ENCODE peak calls at places on chromosomes 4 and X, in eight cellular contexts. H is psoas muscle, D is fibroblast of lung, X is fibroblast of pulmonary artery, U is stomach, I is tibial nerve, G is IMR-90, W is astrocyte of the spinal cord. N is an unnamed sample.

GRCh38 chr4:2647403-2648158 is 108.6 kb downstream of the TNIP2 start:
- DNase-seq in H (no peak), D (no peak), X (no peak), U (no peak), I (no peak), G (no peak), W (no peak), N (no peak)

GRCh38 chr4:120841580-120841979 is 80.9 kb downstream of the PRDM5 start:
- DNase-seq in H (no peak), D (peak), X (peak), U (no peak), I (no peak), G (peak), W (peak), N (peak)

GRCh38 chr4:141711211-141711610 is 74.8 kb downstream of the IL15 start:
- DNase-seq in H (no peak), D (peak), X (peak), U (no peak), I (no peak), G (peak), W (peak), N (peak)

GRCh38 chrX:144946696-144947095 is 300.6 kb upstream of the SPANXN1 start:
- DNase-seq in H (no peak), D (no peak), X (peak), U (no peak), I (no peak), G (no peak), W (peak), N (peak)

GRCh38 chrX:28988246-28988645 is 401.0 kb downstream of the IL1RAPL1 start:
- DNase-seq in H (no peak), D (no peak), X (no peak), U (peak), I (no peak), G (no peak), W (no peak), N (no peak)

GRCh38 chr4:137310156-137310555 is 222.1 kb downstream of the PCDH18 start:
- DNase-seq in H (no peak), D (no peak), X (peak), U (no peak), I (no peak), G (peak), W (no peak), N (peak)

GRCh38 chr4:118282692-118283091 is 70.1 kb downstream of the PRSS12 start:
- DNase-seq in H (no peak), D (peak), X (peak), U (no peak), I (no peak), G (peak), W (peak), N (peak)

GRCh38 chrX:93673869-93674271 is at the start of gene FAM133A:
- DNase-seq in H (no peak), D (peak), X (peak), U (no peak), I (no peak), G (peak), W (peak), N (peak)

GRCh38 chrX:22969416-22969815 is 30.3 kb upstream of the DDX53 start:
- DNase-seq in H (no peak), D (no peak), X (peak), U (no peak), I (no peak), G (peak), W (no peak), N (peak)

GRCh38 chr4:68240618-68241017 is 4.9 kb downstream of the TMPRSS11B start:
- DNase-seq in H (no peak), D (no peak), X (no peak), U (no peak), I (no peak), G (no peak), W (no peak), N (no peak)

GRCh38 chrX:19958530-19959486 is 32.1 kb downstream of the BCLAF3 start:
- DNase-seq in H (no peak), D (no peak), X (no peak), U (no peak), I (no peak), G (peak), W (no peak), N (no peak)

GRCh38 chr4:72613959-72614358 is 44.9 kb upstream of the ADAMTS3 start:
- DNase-seq in H (no peak), D (no peak), X (no peak), U (no peak), I (no peak), G (no peak), W (no peak), N (no peak)

GRCh38 chrX:107978707-107979307 is 3.4 kb downstream of the TEX13B start:
- DNase-seq in H (no peak), D (peak), X (peak), U (no peak), I (no peak), G (peak), W (peak), N (peak)

GRCh38 chr4:138181288-138181687 is 60.9 kb downstream of the SLC7A11 start:
- DNase-seq in H (no peak), D (peak), X (peak), U (no peak), I (no peak), G (peak), W (peak), N (no peak)

GRCh38 chr4:123701046-123701445 is 304.5 kb downstream of the SPRY1 start:
- DNase-seq in H (no peak), D (peak), X (peak), U (no peak), I (no peak), G (peak), W (no peak), N (peak)

GRCh38 chr4:112284662-112285411 is 867 bp downstream of the TIFA start:
- DNase-seq in H (no peak), D (peak), X (peak), U (no peak), I (no peak), G (peak), W (peak), N (peak)

GRCh38 chrX:138710311-138710791 is 1.2 kb downstream of the FGF13 start:
- DNase-seq in H (no peak), D (no peak), X (no peak), U (no peak), I (no peak), G (no peak), W (no peak), N (no peak)

GRCh38 chrX:1466971-1467561 is 14.4 kb upstream of the ASMTL start:
- DNase-seq in H (no peak), D (no peak), X (no peak), U (peak), I (no peak), G (no peak), W (no peak), N (no peak)

GRCh38 chr4:985123-985830 is 1.6 kb upstream of the IDUA start:
- DNase-seq in H (peak), D (peak), X (peak), U (peak), I (no peak), G (no peak), W (no peak), N (peak)

GRCh38 chrX:31590581-31591113 is 518.8 kb upstream of the FTHL17 start:
- DNase-seq in H (no peak), D (peak), X (peak), U (no peak), I (no peak), G (peak), W (peak), N (peak)

GRCh38 chr4:81039351-81040174 is 9.1 kb downstream of the BMP3 start:
- DNase-seq in H (no peak), D (no peak), X (no peak), U (no peak), I (no peak), G (no peak), W (no peak), N (no peak)

GRCh38 chr4:7436256-7436655 is 1.5 kb upstream of the PSAPL1 start:
- DNase-seq in H (no peak), D (no peak), X (no peak), U (no peak), I (no peak), G (no peak), W (no peak), N (no peak)

GRCh38 chr4:175087156-175087555 is 169.0 kb downstream of the ADAM29 start:
- DNase-seq in H (no peak), D (no peak), X (peak), U (no peak), I (no peak), G (no peak), W (no peak), N (no peak)

GRCh38 chr4:2793920-2794706 is 1.2 kb downstream of the SH3BP2 start:
- DNase-seq in H (peak), D (peak), X (peak), U (peak), I (peak), G (no peak), W (peak), N (peak)

GRCh38 chrX:16869393-16870094 is 618 bp downstream of the RBBP7 start:
- DNase-seq in H (no peak), D (no peak), X (peak), U (peak), I (no peak), G (peak), W (peak), N (peak)

GRCh38 chrX:46796574-46797191 is 37.8 kb upstream of the SLC9A7 start:
- DNase-seq in H (peak), D (peak), X (peak), U (peak), I (peak), G (peak), W (peak), N (peak)

GRCh38 chr4:56400560-56400959 is 13.3 kb upstream of the AASDH start:
- DNase-seq in H (no peak), D (no peak), X (no peak), U (no peak), I (no peak), G (no peak), W (no peak), N (no peak)

GRCh38 chr4:73451404-73451803 is 15.4 kb downstream of the AFP start:
- DNase-seq in H (no peak), D (peak), X (peak), U (no peak), I (no peak), G (peak), W (peak), N (peak)

GRCh38 chrX:110924871-110925270 is 129.3 kb upstream of the CHRDL1 start:
- DNase-seq in H (no peak), D (no peak), X (no peak), U (no peak), I (no peak), G (no peak), W (no peak), N (peak)

GRCh38 chrX:9195199-9195880 is 161.4 kb upstream of the FAM9B start:
- DNase-seq in H (no peak), D (no peak), X (no peak), U (no peak), I (no peak), G (no peak), W (no peak), N (no peak)

GRCh38 chr4:142278171-142278570 is 567.9 kb downstream of the INPP4B start:
- DNase-seq in H (no peak), D (no peak), X (no peak), U (no peak), I (no peak), G (peak), W (peak), N (peak)

GRCh38 chrX:46180258-46180687 is 364.9 kb downstream of the ZNF674 start:
- DNase-seq in H (no peak), D (peak), X (peak), U (no peak), I (no peak), G (peak), W (peak), N (peak)

GRCh38 chrX:72330131-72330530 is 24.4 kb upstream of the CITED1 start:
- DNase-seq in H (no peak), D (peak), X (no peak), U (no peak), I (no peak), G (no peak), W (no peak), N (no peak)

GRCh38 chrX:12984629-12985303 is 9.9 kb downstream of the TMSB4X start:
- DNase-seq in H (no peak), D (peak), X (peak), U (peak), I (no peak), G (peak), W (peak), N (peak)

GRCh38 chrX:30613736-30614135 is 36.2 kb upstream of the TASL start:
- DNase-seq in H (no peak), D (no peak), X (peak), U (no peak), I (no peak), G (no peak), W (no peak), N (no peak)

GRCh38 chr4:183636488-183636887 is 22.5 kb downstream of the RWDD4 start:
- DNase-seq in H (no peak), D (no peak), X (no peak), U (no peak), I (no peak), G (no peak), W (peak), N (no peak)

GRCh38 chr4:122749704-122750454 is 17.4 kb downstream of the BBS12 start:
- DNase-seq in H (no peak), D (no peak), X (no peak), U (no peak), I (no peak), G (no peak), W (no peak), N (no peak)

GRCh38 chr4:182144621-182145359 is 98.4 kb upstream of the TENM3 start:
- DNase-seq in H (no peak), D (peak), X (peak), U (no peak), I (no peak), G (peak), W (peak), N (no peak)

GRCh38 chr4:145533011-145533410 is 51.4 kb downstream of the SMAD1 start:
- DNase-seq in H (no peak), D (no peak), X (no peak), U (no peak), I (no peak), G (no peak), W (peak), N (peak)

DNA sequence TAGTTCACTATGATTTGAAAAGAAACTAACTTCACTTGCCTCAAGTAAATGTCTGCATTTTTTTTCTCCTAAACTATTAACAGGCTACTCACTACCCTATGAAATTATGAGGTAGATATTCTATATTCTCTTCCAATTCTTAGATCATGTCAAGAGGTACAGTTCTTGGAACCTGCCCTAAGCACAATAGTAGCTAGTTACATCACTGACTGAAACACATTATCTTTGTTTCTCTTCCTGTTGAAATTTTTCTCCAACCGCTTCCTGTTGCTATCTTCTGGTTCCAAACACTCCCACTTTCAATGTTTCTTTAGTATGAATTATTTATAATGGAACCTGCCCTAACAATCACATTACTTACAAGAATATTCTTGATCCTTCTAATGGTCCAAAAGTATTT is 5.1 kb upstream of the BANK1 start:
- DNase-seq in H (no peak), D (no peak), X (peak), U (no peak), I (no peak), G (no peak), W (no peak), N (no peak)
- H3K4me3 ChIP-seq in H (no peak), D (no peak), X (no peak), U (no peak), I (no peak), G (no peak), W (no peak), N (no peak)

GRCh38 chrX:150697641-150698040 is 4.4 kb downstream of the MTMR1 start:
- DNase-seq in H (no peak), D (no peak), X (no peak), U (no peak), I (no peak), G (no peak), W (no peak), N (no peak)
- TF ChIP-seq CTCF in H (no peak), D (no peak), X (no peak), U (no peak), I (no peak), G (no peak), W (no peak), N (no peak)

GRCh38 chr4:65393078-65393477 is 277.2 kb downstream of the EPHA5 start:
- DNase-seq in H (no peak), D (no peak), X (no peak), U (no peak), I (no peak), G (no peak), W (no peak), N (no peak)
- H3K4me3 ChIP-seq in H (no peak), D (no peak), X (no peak), U (no peak), I (no peak), G (no peak), W (no peak), N (no peak)

GRCh38 chr4:41359836-41360213 is 103.1 kb downstream of the UCHL1 start:
- DNase-seq in H (no peak), D (no peak), X (no peak), U (no peak), I (no peak), G (no peak), W (no peak), N (no peak)

GRCh38 chr4:41360911-41361830 is 104.4 kb downstream of the UCHL1 start:
- DNase-seq in H (peak), D (peak), X (peak), U (peak), I (no peak), G (no peak), W (peak), N (no peak)

GRCh38 chr4:41360214-41360910 is 103.6 kb downstream of the UCHL1 start:
- DNase-seq in H (peak), D (peak), X (peak), U (peak), I (peak), G (peak), W (peak), N (peak)

GRCh38 chr4:41358626-41359025 is 101.9 kb downstream of the UCHL1 start:
- DNase-seq in H (no peak), D (peak), X (no peak), U (peak), I (no peak), G (no peak), W (no peak), N (no peak)

GRCh38 chr4:41359069-41359769 is 102.5 kb downstream of the UCHL1 start:
- DNase-seq in H (no peak), D (no peak), X (no peak), U (no peak), I (no peak), G (no peak), W (no peak), N (no peak)
- TF ChIP-seq CTCF in H (no peak), D (no peak), X (no peak), U (no peak), I (no peak), G (no peak), W (no peak), N (no peak)

DNA sequence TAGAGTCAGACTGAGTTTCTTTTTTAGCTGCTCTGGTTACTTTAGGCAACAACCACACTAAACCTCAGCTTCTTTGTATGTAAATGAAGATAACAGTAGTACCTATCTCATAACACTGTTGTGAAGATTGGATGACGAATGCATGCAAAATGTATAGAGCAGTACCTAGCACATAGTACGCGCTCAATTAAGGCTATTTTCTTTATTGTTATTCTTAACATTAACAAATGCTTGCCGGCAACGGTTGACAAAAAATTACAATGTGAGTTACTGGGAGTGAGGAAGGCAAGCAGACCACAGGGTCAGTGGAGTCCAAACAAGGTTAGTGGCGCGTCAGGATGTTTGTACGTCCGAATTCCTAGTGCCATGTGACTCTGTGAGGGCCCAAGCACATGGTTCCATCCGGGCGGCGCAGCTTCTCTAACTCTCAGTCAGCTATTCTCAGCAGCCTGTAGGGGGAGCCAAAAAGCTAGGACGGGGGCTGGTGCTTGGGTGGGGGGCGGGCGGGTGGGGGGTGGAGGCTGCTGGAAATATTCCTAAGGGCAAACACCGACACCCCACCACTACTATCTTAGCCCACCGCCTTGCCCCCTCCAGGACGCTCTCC is 795 bp upstream of the NALF2 start:
- DNase-seq in H (no peak), D (peak), X (peak), U (no peak), I (no peak), G (no peak), W (no peak), N (no peak)
- H3K4me3 ChIP-seq in H (peak), D (no peak), X (peak), U (peak), I (peak), G (no peak), W (no peak), N (no peak)

GRCh38 chrX:129058405-129058804 is 464.9 kb downstream of the SMARCA1 start:
- DNase-seq in H (no peak), D (no peak), X (no peak), U (no peak), I (no peak), G (no peak), W (no peak), N (no peak)
- TF ChIP-seq CTCF in H (no peak), D (no peak), X (no peak), U (no peak), I (no peak), G (no peak), W (no peak), N (no peak)

GRCh38 chrX:143634701-143635442 is 1.0 kb downstream of the SLITRK4 start:
- DNase-seq in H (no peak), D (no peak), X (no peak), U (no peak), I (no peak), G (no peak), W (no peak), N (no peak)

GRCh38 chrX:143632625-143633387 is 3.1 kb downstream of the SLITRK4 start:
- DNase-seq in H (no peak), D (peak), X (peak), U (no peak), I (no peak), G (no peak), W (no peak), N (no peak)

GRCh38 chrX:143635915-143636314 is at the start of gene SLITRK4:
- DNase-seq in H (no peak), D (peak), X (peak), U (no peak), I (no peak), G (no peak), W (no peak), N (no peak)

GRCh38 chrX:143633530-143634372 is 2.1 kb downstream of the SLITRK4 start:
- DNase-seq in H (peak), D (no peak), X (no peak), U (no peak), I (no peak), G (no peak), W (no peak), N (no peak)

GRCh38 chrX:143634373-143634685 is 1.6 kb downstream of the SLITRK4 start:
- DNase-seq in H (no peak), D (no peak), X (no peak), U (no peak), I (no peak), G (no peak), W (no peak), N (no peak)
- H3K4me3 ChIP-seq in H (peak), D (no peak), X (peak), U (peak), I (peak), G (no peak), W (peak), N (no peak)

GRCh38 chrX:35098419-35098818 is 155.8 kb downstream of the FAM47B start:
- DNase-seq in H (no peak), D (no peak), X (peak), U (no peak), I (no peak), G (no peak), W (no peak), N (peak)
- TF ChIP-seq CTCF in H (no peak), D (no peak), X (peak), U (no peak), I (no peak), G (no peak), W (no peak), N (peak)

N was measured in AG10803.